ENCODE peak calls at places on chromosomes 5 and 9, in five cellular contexts. P, I, U, L and W are unnamed samples.
A peak's percentile ranks its signal among the peaks of the same experiment; 100 is the strongest.

GRCh38 chr5:64612349-64612961 is 77.8 kb upstream of the SHISAL2B start:
- DNase-seq in P (no peak), I (peak; percentile 69), U (peak; percentile 15), L (peak; percentile 15), W (peak; percentile 50)

GRCh38 chr9:135705376-135705775 is 3.4 kb downstream of the KCNT1 start:
- DNase-seq in P (no peak), I (no peak), U (no peak), L (no peak), W (no peak)

GRCh38 chr9:112234779-112235178 is 59.7 kb upstream of the SUSD1 start:
- DNase-seq in P (no peak), I (no peak), U (no peak), L (no peak), W (no peak)

GRCh38 chr9:22118810-22119479 is 109.8 kb upstream of the CDKN2B start:
- DNase-seq in P (no peak), I (no peak), U (no peak), L (no peak), W (no peak)

GRCh38 chr5:78549043-78549442 is 99.5 kb downstream of the LHFPL2 start:
- DNase-seq in P (no peak), I (peak; percentile 80), U (no peak), L (no peak), W (no peak)

GRCh38 chr9:113602126-113603119 is 138.9 kb downstream of the RGS3 start:
- DNase-seq in P (peak; percentile 97), I (peak; percentile 90), U (peak; percentile 87), L (no peak), W (no peak)

GRCh38 chr9:12702160-12702758 is 9.1 kb downstream of the TYRP1 start:
- DNase-seq in P (no peak), I (peak; percentile 76), U (no peak), L (no peak), W (no peak)

GRCh38 chr5:61290815-61291214 is 41.2 kb upstream of the ZSWIM6 start:
- DNase-seq in P (no peak), I (no peak), U (peak; percentile 59), L (peak; percentile 68), W (peak; percentile 33)

GRCh38 chr5:34495178-34495577 is 160.9 kb upstream of the RAI14 start:
- DNase-seq in P (no peak), I (no peak), U (no peak), L (no peak), W (no peak)

GRCh38 chr9:71944754-71945409 is 33.4 kb downstream of the C9orf85 start:
- DNase-seq in P (no peak), I (peak; percentile 16), U (no peak), L (no peak), W (no peak)

GRCh38 chr5:81165493-81166119 is 67.5 kb upstream of the CKMT2 start:
- DNase-seq in P (peak; percentile 75), I (peak; percentile 60), U (peak; percentile 14), L (peak; percentile 56), W (peak; percentile 51)

GRCh38 chr5:105696440-105696839 is 1974.3 kb downstream of the EFNA5 start:
- DNase-seq in P (no peak), I (no peak), U (no peak), L (no peak), W (no peak)

GRCh38 chr9:34986541-34987047 is 3.0 kb upstream of the DNAJB5 start:
- DNase-seq in P (peak; percentile 74), I (no peak), U (peak; percentile 73), L (no peak), W (peak; percentile 3)

GRCh38 chr9:136599074-136599531 is 53.3 kb upstream of the NOTCH1 start:
- DNase-seq in P (no peak), I (no peak), U (no peak), L (no peak), W (no peak)

GRCh38 chr5:84430079-84430478 is 45.4 kb upstream of the EDIL3 start:
- DNase-seq in P (no peak), I (no peak), U (no peak), L (no peak), W (no peak)

GRCh38 chr9:132220069-132220468 is 58.2 kb downstream of the NTNG2 start:
- DNase-seq in P (no peak), I (no peak), U (no peak), L (no peak), W (no peak)

GRCh38 chr5:102715405-102715804 is 39.7 kb upstream of the PAM start:
- DNase-seq in P (no peak), I (peak; percentile 96), U (no peak), L (peak; percentile 62), W (no peak)

GRCh38 chr5:163712011-163712410 is 206.6 kb downstream of the MAT2B start:
- DNase-seq in P (no peak), I (no peak), U (no peak), L (no peak), W (no peak)

GRCh38 chr9:121736964-121737462 is 85.6 kb downstream of the DAB2IP start:
- DNase-seq in P (no peak), I (no peak), U (no peak), L (no peak), W (peak; percentile 30)